ENCODE peak calls at places on chromosomes 11 and 22, in four cellular contexts. E is astrocyte of the spinal cord, G is suprapubic skin, P is dorsolateral prefrontal cortex. S is an unnamed sample.

GRCh38 chr11:108474664-108475485 is 7.5 kb upstream of the C11orf65 start:
- DNase-seq in G (no peak), E (no peak), P (no peak), S (no peak)

GRCh38 chr22:41284465-41284864 is 1.5 kb downstream of the RANGAP1 start:
- DNase-seq in E (no peak), G (no peak), P (no peak), S (no peak)

GRCh38 chr22:36606114-36606513 is 77.1 kb upstream of the EIF3D start:
- DNase-seq in E (no peak), P (no peak), G (no peak), S (no peak)

GRCh38 chr11:125322317-125322716 is 157.8 kb downstream of the PKNOX2 start:
- DNase-seq in G (no peak), E (no peak), P (no peak), S (no peak)

GRCh38 chr11:96065379-96065778 is 141.5 kb upstream of the MTMR2 start:
- DNase-seq in G (no peak), E (no peak), P (no peak), S (no peak)

GRCh38 chr22:37282385-37282677 is at the start of gene CYTH4:
- DNase-seq in P (no peak), E (no peak), G (no peak), S (no peak)

GRCh38 chr11:134822930-134823329 is 410.9 kb upstream of the B3GAT1 start:
- DNase-seq in E (no peak), G (no peak), P (no peak), S (no peak)

GRCh38 chr11:73998846-73999575 is 9.9 kb downstream of the UCP3 start:
- DNase-seq in E (no peak), G (peak), P (no peak), S (no peak)

GRCh38 chr11:20070459-20070858 is 89.8 kb downstream of the DBX1 start:
- DNase-seq in E (peak), P (no peak), G (no peak), S (no peak)

GRCh38 chr11:33135216-33135615 is 26.1 kb downstream of the CSTF3 start:
- DNase-seq in G (no peak), P (no peak), E (peak), S (peak)

GRCh38 chr22:42076764-42077485 is 2.6 kb upstream of the SMDT1 start:
- DNase-seq in G (no peak), E (no peak), P (no peak), S (no peak)

GRCh38 chr11:112225753-112226061 is 521 bp upstream of the PTS start:
- DNase-seq in P (no peak), E (no peak), G (peak), S (peak)

GRCh38 chr22:46848227-46848626 is 85.8 kb downstream of the TBC1D22A start:
- DNase-seq in P (no peak), E (peak), G (no peak), S (peak)

GRCh38 chr11:43376594-43376993 is 17.9 kb downstream of the TTC17 start:
- DNase-seq in P (no peak), E (peak), G (no peak), S (peak)

GRCh38 chr22:49207008-49207775 is 620.5 kb downstream of the BRD1 start:
- DNase-seq in G (peak), E (no peak), P (no peak), S (no peak)

GRCh38 chr22:45717787-45718186 is 46.2 kb downstream of the ATXN10 start:
- DNase-seq in E (peak), P (no peak), G (no peak), S (peak)

DNA sequence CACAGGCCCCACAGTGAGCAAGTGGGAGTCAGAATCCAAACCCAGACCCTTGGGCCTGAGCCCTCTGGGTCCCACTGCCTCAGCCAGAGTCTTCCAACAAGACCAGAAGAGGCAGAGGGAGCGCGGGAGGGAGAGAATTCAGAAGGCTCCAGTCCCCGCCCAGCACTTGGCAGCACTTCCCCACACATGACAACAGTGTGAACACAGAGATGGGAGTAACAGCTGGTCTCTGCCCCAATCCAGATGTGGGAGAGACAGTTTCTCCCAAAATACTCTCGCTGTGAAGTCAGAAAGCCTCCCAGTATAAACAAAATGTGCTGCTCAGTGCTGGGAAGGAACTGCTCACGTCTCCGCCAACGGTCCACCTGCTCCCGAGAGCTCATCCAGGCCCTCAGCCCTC is 219.9 kb downstream of the MN1 start:
- DNase-seq in G (peak), P (peak), E (no peak), S (peak)
- TF ChIP-seq CTCF in G (no peak), P (no peak), E (no peak), S (no peak)

GRCh38 chr11:2929880-2930704 is 872 bp upstream of the PHLDA2 start:
- DNase-seq in G (no peak), P (no peak), E (peak), S (peak)
- H3K4me3 ChIP-seq in G (peak), P (peak), E (peak), S (peak)

GRCh38 chr11:2208691-2209369 is 37.2 kb upstream of the TH start:
- DNase-seq in G (peak), E (no peak), P (no peak), S (no peak)
- TF ChIP-seq CTCF in G (no peak), E (no peak), P (no peak), S (no peak)

GRCh38 chr11:35138949-35139881 is at the start of gene CD44:
- DNase-seq in G (peak), P (no peak), E (peak), S (peak)

GRCh38 chr11:35139883-35140282 is 912 bp downstream of the CD44 start:
- DNase-seq in G (no peak), P (no peak), E (no peak), S (no peak)

GRCh38 chr11:35138606-35138948 is 394 bp upstream of the CD44 start:
- DNase-seq in G (no peak), E (no peak), P (no peak), S (no peak)

GRCh38 chr11:35136311-35136710 is 2.7 kb upstream of the CD44 start:
- DNase-seq in G (no peak), E (no peak), P (no peak), S (no peak)

DNA sequence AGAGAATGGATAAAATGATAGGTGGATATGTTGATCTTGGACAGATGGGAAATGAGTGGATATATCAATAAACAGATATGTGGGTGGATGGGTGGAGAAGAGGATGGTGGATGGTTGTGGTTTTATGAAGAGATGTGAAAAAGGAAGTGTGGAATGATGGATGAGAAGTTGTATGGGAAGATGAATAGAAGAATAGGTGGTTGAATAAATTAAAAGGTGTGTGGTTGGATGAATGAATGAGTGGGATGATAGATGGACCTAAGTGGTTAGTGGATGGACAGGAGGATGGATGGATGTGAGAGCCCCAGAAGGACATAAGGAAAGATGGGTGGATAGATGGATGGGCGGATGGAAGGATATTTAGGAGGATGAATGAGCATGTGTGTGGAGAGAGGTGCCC is 913 bp upstream of the CD44 start:
- DNase-seq in G (no peak), P (no peak), E (no peak), S (no peak)
- H3K4me3 ChIP-seq in G (peak), P (no peak), E (no peak), S (peak)

GRCh38 chr22:30555282-30556210 is 9.0 kb upstream of the SEC14L6 start:
- DNase-seq in G (no peak), P (no peak), E (no peak), S (no peak)
- TF ChIP-seq CTCF in G (no peak), P (no peak), E (no peak), S (no peak)

GRCh38 chr11:90851196-90851595 is 628.3 kb upstream of the CHORDC1 start:
- DNase-seq in E (no peak), G (no peak), P (no peak), S (no peak)
- H3K4me3 ChIP-seq in E (no peak), G (no peak), P (no peak), S (no peak)

S was measured in choroid plexus epithelial cell.